ENCODE peak calls at places on chromosomes 5 and 9, in five cellular contexts. One of them, this sample, is unnamed.

GRCh38 chr9:110578896-110579752 is at the start of gene SVEP1:
- DNase-seq in AG10803: peak
- DNase-seq in activated B cell treated with CpG ODN at 0.5 μM for 24 hours: no peak
- DNase-seq in A549: peak
- DNase-seq in activated T-cell treated with anti-CD3 and anti-CD28 coated beads, Interleukin-2, amount 50 U/mL, for 72 hours: no peak
- DNase-seq in this sample: no peak

GRCh38 chr9:37100317-37100716 is 20.1 kb upstream of the ZCCHC7 start:
- DNase-seq in AG10803: no peak
- DNase-seq in activated B cell treated with CpG ODN at 0.5 μM for 24 hours: no peak
- DNase-seq in A549: no peak
- DNase-seq in activated T-cell treated with anti-CD3 and anti-CD28 coated beads, Interleukin-2, amount 50 U/mL, for 72 hours: no peak
- DNase-seq in this sample: no peak

GRCh38 chr5:65076251-65076869 is 307.6 kb downstream of the CWC27 start:
- DNase-seq in AG10803: peak
- DNase-seq in activated B cell treated with CpG ODN at 0.5 μM for 24 hours: no peak
- DNase-seq in A549: peak
- DNase-seq in activated T-cell treated with anti-CD3 and anti-CD28 coated beads, Interleukin-2, amount 50 U/mL, for 72 hours: peak
- DNase-seq in this sample: no peak

GRCh38 chr9:76194896-76195295 is 199.3 kb downstream of the RFK start:
- DNase-seq in AG10803: peak
- DNase-seq in activated B cell treated with CpG ODN at 0.5 μM for 24 hours: no peak
- DNase-seq in A549: no peak
- DNase-seq in activated T-cell treated with anti-CD3 and anti-CD28 coated beads, Interleukin-2, amount 50 U/mL, for 72 hours: no peak
- DNase-seq in this sample: no peak

GRCh38 chr5:87195616-87196015 is 72.1 kb upstream of the RASA1 start:
- DNase-seq in AG10803: peak
- DNase-seq in activated B cell treated with CpG ODN at 0.5 μM for 24 hours: no peak
- DNase-seq in A549: no peak
- DNase-seq in activated T-cell treated with anti-CD3 and anti-CD28 coated beads, Interleukin-2, amount 50 U/mL, for 72 hours: no peak
- DNase-seq in this sample: no peak

GRCh38 chr5:20972419-20972925 is 984.5 kb upstream of the CDH18 start:
- DNase-seq in AG10803: no peak
- DNase-seq in activated B cell treated with CpG ODN at 0.5 μM for 24 hours: no peak
- DNase-seq in A549: peak
- DNase-seq in activated T-cell treated with anti-CD3 and anti-CD28 coated beads, Interleukin-2, amount 50 U/mL, for 72 hours: no peak
- DNase-seq in this sample: no peak

GRCh38 chr5:111165058-111165457 is 59.1 kb upstream of the CAMK4 start:
- DNase-seq in AG10803: no peak
- DNase-seq in activated B cell treated with CpG ODN at 0.5 μM for 24 hours: no peak
- DNase-seq in A549: no peak
- DNase-seq in activated T-cell treated with anti-CD3 and anti-CD28 coated beads, Interleukin-2, amount 50 U/mL, for 72 hours: no peak
- DNase-seq in this sample: no peak

GRCh38 chr5:172830876-172831662 is 3.0 kb upstream of the ERGIC1 start:
- DNase-seq in AG10803: peak
- DNase-seq in activated B cell treated with CpG ODN at 0.5 μM for 24 hours: no peak
- DNase-seq in A549: no peak
- DNase-seq in activated T-cell treated with anti-CD3 and anti-CD28 coated beads, Interleukin-2, amount 50 U/mL, for 72 hours: no peak
- DNase-seq in this sample: no peak

GRCh38 chr9:134408389-134408788 is 82.1 kb downstream of the RXRA start:
- DNase-seq in AG10803: no peak
- DNase-seq in activated B cell treated with CpG ODN at 0.5 μM for 24 hours: no peak
- DNase-seq in A549: no peak
- DNase-seq in activated T-cell treated with anti-CD3 and anti-CD28 coated beads, Interleukin-2, amount 50 U/mL, for 72 hours: no peak
- DNase-seq in this sample: no peak

GRCh38 chr5:128539038-128539429 is 989 bp upstream of the FBN2 start:
- DNase-seq in AG10803: no peak
- DNase-seq in activated B cell treated with CpG ODN at 0.5 μM for 24 hours: no peak
- DNase-seq in A549: peak
- DNase-seq in activated T-cell treated with anti-CD3 and anti-CD28 coated beads, Interleukin-2, amount 50 U/mL, for 72 hours: no peak
- DNase-seq in this sample: peak